ENCODE peak calls at places on chromosomes 11 and 22, in eight cellular contexts. J is activated CD8-positive, alpha-beta memory T cell treated with anti-CD3 and anti-CD28 coated beads for 4 hours; E is foreskin fibroblast; C is ELR; B is DMS53; O is SIG-M5; U is naive thymus-derived CD8-positive, alpha-beta T cell; S is germinal center. I is an unnamed sample.

GRCh38 chr11:35185696-35186095 is 46.7 kb downstream of the CD44 start:
- DNase-seq in J (no peak), E (peak), C (no peak), B (no peak), O (no peak), U (no peak), S (no peak), I (no peak)

GRCh38 chr11:110762596-110762995 is 50.4 kb upstream of the ARHGAP20 start:
- DNase-seq in J (no peak), E (peak), C (no peak), B (no peak), O (no peak), U (no peak), S (no peak), I (no peak)

GRCh38 chr11:6233984-6234313 is 487 bp downstream of the FHIP1B start:
- DNase-seq in J (no peak), E (peak), C (peak), B (peak), O (no peak), U (no peak), S (no peak), I (no peak)

GRCh38 chr11:94513091-94513490 is 830 bp downstream of the C11orf97 start:
- DNase-seq in J (no peak), E (peak), C (peak), B (peak), O (no peak), U (no peak), S (no peak), I (no peak)

GRCh38 chr11:130473795-130474377 is 25.4 kb downstream of the ADAMTS15 start:
- DNase-seq in J (no peak), E (no peak), C (no peak), B (no peak), O (no peak), U (no peak), S (no peak), I (no peak)

GRCh38 chr11:96878299-96879051 is 488.7 kb downstream of the JRKL start:
- DNase-seq in J (no peak), E (no peak), C (no peak), B (no peak), O (no peak), U (no peak), S (no peak), I (no peak)

GRCh38 chr11:47213985-47214564 is 699 bp upstream of the DDB2 start:
- DNase-seq in J (peak), E (peak), C (peak), B (peak), O (peak), U (peak), S (peak), I (no peak)

GRCh38 chr22:47784367-47784983 is 1022.0 kb downstream of the TBC1D22A start:
- DNase-seq in J (no peak), E (no peak), C (no peak), B (no peak), O (no peak), U (no peak), S (no peak), I (no peak)

GRCh38 chr11:116478676-116479075 is 294.1 kb downstream of the BUD13 start:
- DNase-seq in J (no peak), E (no peak), C (no peak), B (no peak), O (no peak), U (no peak), S (no peak), I (no peak)

GRCh38 chr11:65305501-65306268 is 9.0 kb upstream of the CDC42EP2 start:
- DNase-seq in J (no peak), E (peak), C (peak), B (peak), O (no peak), U (no peak), S (no peak), I (no peak)

GRCh38 chr11:1163911-1164735 is 6.4 kb downstream of the MUC5AC start:
- DNase-seq in J (no peak), E (no peak), C (no peak), B (no peak), O (no peak), U (no peak), S (no peak), I (no peak)

GRCh38 chr11:101915811-101916291 is 471 bp downstream of the ANGPTL5 start:
- DNase-seq in J (no peak), E (peak), C (peak), B (peak), O (peak), U (no peak), S (peak), I (no peak)

GRCh38 chr11:66013762-66014100 is 1.9 kb downstream of the CST6 start:
- DNase-seq in J (no peak), E (no peak), C (no peak), B (no peak), O (no peak), U (no peak), S (no peak), I (no peak)

GRCh38 chr22:27918351-27919221 is 470 bp downstream of the PITPNB start:
- DNase-seq in J (peak), E (peak), C (peak), B (peak), O (no peak), U (peak), S (peak), I (peak)

GRCh38 chr11:79902493-79902892 is 461.7 kb upstream of the TENM4 start:
- DNase-seq in J (no peak), E (no peak), C (peak), B (peak), O (no peak), U (no peak), S (no peak), I (no peak)

GRCh38 chr22:47994899-47995573 is 1232.6 kb downstream of the TBC1D22A start:
- DNase-seq in J (no peak), E (no peak), C (no peak), B (no peak), O (no peak), U (no peak), S (no peak), I (no peak)

GRCh38 chr11:34074391-34074790 is 22.9 kb downstream of the CAPRIN1 start:
- DNase-seq in J (no peak), E (no peak), C (no peak), B (no peak), O (no peak), U (no peak), S (no peak), I (no peak)

GRCh38 chr11:111046291-111046690 is 199.2 kb upstream of the POU2AF2 start:
- DNase-seq in J (no peak), E (peak), C (no peak), B (no peak), O (no peak), U (no peak), S (no peak), I (no peak)

GRCh38 chr11:73308003-73308962 is at the start of gene ARHGEF17:
- DNase-seq in J (peak), E (peak), C (peak), B (peak), O (no peak), U (no peak), S (peak), I (peak)

GRCh38 chr11:37076866-37077265 is 478.8 kb upstream of the RAG2 start:
- DNase-seq in J (no peak), E (no peak), C (no peak), B (no peak), O (no peak), U (no peak), S (no peak), I (peak)

GRCh38 chr22:46225631-46226030 is 24.5 kb downstream of the CDPF1 start:
- DNase-seq in J (no peak), E (no peak), C (no peak), B (no peak), O (no peak), U (no peak), S (no peak), I (no peak)

GRCh38 chr11:2781413-2782274 is 81.8 kb upstream of the KCNQ1OT1 start:
- DNase-seq in J (no peak), E (no peak), C (no peak), B (no peak), O (no peak), U (no peak), S (no peak), I (no peak)

GRCh38 chr11:126925321-126926093 is 75.1 kb downstream of the KIRREL3 start:
- DNase-seq in J (no peak), E (peak), C (peak), B (no peak), O (no peak), U (no peak), S (no peak), I (no peak)

GRCh38 chr11:69374110-69374981 is 80.4 kb downstream of the MYEOV start:
- DNase-seq in J (no peak), E (no peak), C (no peak), B (no peak), O (no peak), U (peak), S (no peak), I (no peak)

GRCh38 chr22:50139843-50140415 is 30.6 kb upstream of the PANX2 start:
- DNase-seq in J (no peak), E (no peak), C (no peak), B (peak), O (no peak), U (no peak), S (no peak), I (no peak)

GRCh38 chr11:96113100-96113710 is 189.3 kb upstream of the MTMR2 start:
- DNase-seq in J (no peak), E (peak), C (peak), B (no peak), O (no peak), U (no peak), S (no peak), I (no peak)

GRCh38 chr22:42560781-42561180 is 7.0 kb downstream of the SERHL2 start:
- DNase-seq in J (no peak), E (peak), C (peak), B (peak), O (no peak), U (no peak), S (no peak), I (peak)

GRCh38 chr11:11608783-11609232 is 13.0 kb downstream of the GALNT18 start:
- DNase-seq in J (no peak), E (peak), C (no peak), B (peak), O (no peak), U (no peak), S (no peak), I (no peak)

GRCh38 chr22:37354271-37355069 is 72.2 kb downstream of the CYTH4 start:
- DNase-seq in J (no peak), E (no peak), C (no peak), B (no peak), O (no peak), U (no peak), S (no peak), I (no peak)

GRCh38 chr11:36411202-36411640 is 98.9 kb downstream of the TRAF6 start:
- DNase-seq in J (no peak), E (no peak), C (no peak), B (no peak), O (no peak), U (no peak), S (peak), I (no peak)